ENCODE peak calls at places on chromosomes 2 and 18, in ten cellular contexts. X is LHCN-M2, S is GM12891, F is GM10248, I is HFFc6, L is right atrium auricular region, Y is gastrocnemius medialis, W is GM04504, U is upper lobe of right lung, A is AG04450. R is an unnamed sample.

GRCh38 chr2:226995625-226996041 is 159.8 kb downstream of the RHBDD1 start:
- DNase-seq in X (peak), S (no peak), F (peak), I (no peak), L (no peak), Y (no peak), W (no peak), U (no peak), A (peak), R (no peak)

GRCh38 chr2:169796441-169796840 is 2.2 kb upstream of the SSB start:
- DNase-seq in X (no peak), S (no peak), F (no peak), I (no peak), L (no peak), Y (no peak), W (no peak), U (no peak), A (no peak), R (no peak)

GRCh38 chr2:227774011-227774624 is 28.4 kb downstream of the SCYGR8 start:
- DNase-seq in X (no peak), S (no peak), F (peak), I (no peak), L (no peak), Y (no peak), W (no peak), U (no peak), A (no peak), R (no peak)

GRCh38 chr2:164847966-164848365 is 6.3 kb upstream of the COBLL1 start:
- DNase-seq in X (no peak), S (no peak), F (no peak), I (no peak), L (no peak), Y (no peak), W (peak), U (no peak), A (no peak), R (no peak)

GRCh38 chr2:164910091-164910899 is 45.0 kb downstream of the SLC38A11 start:
- DNase-seq in X (peak), S (no peak), F (no peak), I (peak), L (no peak), Y (no peak), W (no peak), U (no peak), A (peak), R (peak)

GRCh38 chr18:56639094-56639361 is 636 bp upstream of the TXNL1 start:
- DNase-seq in X (no peak), S (no peak), F (no peak), I (no peak), L (no peak), Y (no peak), W (no peak), U (no peak), A (no peak), R (peak)

GRCh38 chr18:43068781-43069180 is 46.7 kb downstream of the RIT2 start:
- DNase-seq in X (no peak), S (no peak), F (no peak), I (no peak), L (no peak), Y (no peak), W (no peak), U (no peak), A (no peak), R (no peak)

GRCh38 chr2:207505180-207505579 is 24.6 kb upstream of the CREB1 start:
- DNase-seq in X (peak), S (no peak), F (peak), I (no peak), L (no peak), Y (no peak), W (no peak), U (no peak), A (no peak), R (no peak)

GRCh38 chr18:54923339-54923956 is 35.8 kb downstream of the CCDC68 start:
- DNase-seq in X (no peak), S (no peak), F (no peak), I (no peak), L (no peak), Y (no peak), W (no peak), U (peak), A (no peak), R (no peak)

GRCh38 chr2:84958135-84959044 is 12.6 kb upstream of the KCMF1 start:
- DNase-seq in X (peak), S (no peak), F (no peak), I (peak), L (no peak), Y (peak), W (peak), U (peak), A (peak), R (no peak)

GRCh38 chr18:78939105-78939504 is 40.5 kb upstream of the SALL3 start:
- DNase-seq in X (no peak), S (peak), F (no peak), I (no peak), L (no peak), Y (no peak), W (no peak), U (no peak), A (no peak), R (no peak)

GRCh38 chr2:219676586-219676985 is 49.2 kb downstream of the SLC4A3 start:
- DNase-seq in X (no peak), S (no peak), F (no peak), I (no peak), L (no peak), Y (no peak), W (no peak), U (no peak), A (no peak), R (no peak)

GRCh38 chr2:45918816-45919655 is 267.6 kb downstream of the PRKCE start:
- DNase-seq in X (no peak), S (no peak), F (peak), I (no peak), L (no peak), Y (no peak), W (no peak), U (no peak), A (no peak), R (peak)

GRCh38 chr18:2199060-2199459 is 372.2 kb downstream of the METTL4 start:
- DNase-seq in X (no peak), S (no peak), F (no peak), I (no peak), L (no peak), Y (no peak), W (no peak), U (no peak), A (no peak), R (no peak)

GRCh38 chr2:68428746-68429145 is 38.3 kb downstream of the FBXO48 start:
- DNase-seq in X (no peak), S (no peak), F (no peak), I (no peak), L (no peak), Y (no peak), W (no peak), U (no peak), A (no peak), R (no peak)

GRCh38 chr2:20796374-20796791 is 26.5 kb downstream of the LDAH start:
- DNase-seq in X (peak), S (no peak), F (no peak), I (no peak), L (no peak), Y (no peak), W (peak), U (no peak), A (no peak), R (no peak)